ENCODE peak calls at places on chromosome 18, in four cellular contexts. C is thyroid gland, Y is GM20000, O is foreskin fibroblast. L is an unnamed sample.

GRCh38 chr18:52228158-52228557 is 111.8 kb upstream of the DCC start:
- DNase-seq in C (no peak), Y (no peak), O (no peak), L (no peak)

GRCh38 chr18:30727849-30728248 is 314.7 kb downstream of the DSC3 start:
- DNase-seq in C (no peak), O (no peak), Y (no peak), L (no peak)

GRCh38 chr18:48828713-48829442 is 121.9 kb downstream of the SMAD7 start:
- DNase-seq in O (no peak), Y (no peak), C (no peak), L (no peak)

GRCh38 chr18:77162580-77162979 is 30.0 kb upstream of the MBP start:
- DNase-seq in Y (no peak), C (no peak), O (no peak), L (no peak)

GRCh38 chr18:32714571-32715148 is 58.2 kb downstream of the KLHL14 start:
- DNase-seq in Y (peak; percentile 48), C (peak; percentile 57), O (peak; percentile 1), L (peak; percentile 31)

GRCh38 chr18:995641-996040 is 91.0 kb downstream of the ADCYAP1 start:
- DNase-seq in C (no peak), Y (no peak), O (no peak), L (no peak)

GRCh38 chr18:1078301-1078700 is 173.6 kb downstream of the ADCYAP1 start:
- DNase-seq in Y (no peak), O (no peak), C (no peak), L (no peak)

GRCh38 chr18:11909597-11910026 is 1.5 kb upstream of the MPPE1 start:
- DNase-seq in O (peak; percentile 7), C (no peak), Y (peak; percentile 44), L (no peak)

GRCh38 chr18:48859311-48860275 is 91.2 kb downstream of the SMAD7 start:
- DNase-seq in O (no peak), Y (no peak), C (no peak), L (no peak)

GRCh38 chr18:62607302-62607701 is 84.5 kb downstream of the ZCCHC2 start:
- DNase-seq in Y (no peak), O (no peak), C (no peak), L (no peak)

GRCh38 chr18:2826581-2826980 is 20.2 kb upstream of the EMILIN2 start:
- DNase-seq in C (no peak), O (peak; percentile 10), Y (no peak), L (no peak)

GRCh38 chr18:42559292-42559691 is 556.2 kb downstream of the RIT2 start:
- DNase-seq in O (no peak), Y (no peak), C (no peak), L (no peak)

GRCh38 chr18:42174909-42175308 is 219.9 kb downstream of the PIK3C3 start:
- DNase-seq in O (no peak), C (no peak), Y (no peak), L (no peak)

GRCh38 chr18:59005266-59005665 is 134.4 kb upstream of the SEC11C start:
- DNase-seq in C (peak; percentile 40), Y (no peak), O (peak; percentile 56), L (no peak)

GRCh38 chr18:59200787-59201186 is 19.2 kb upstream of the GRP start:
- DNase-seq in O (no peak), C (no peak), Y (no peak), L (no peak)

GRCh38 chr18:3584897-3585460 is 135.0 kb downstream of the TGIF1 start:
- DNase-seq in Y (no peak), O (no peak), C (no peak), L (no peak)

GRCh38 chr18:36829362-36830140 is 624 bp downstream of the KIAA1328 start:
- DNase-seq in Y (no peak), C (peak; percentile 19), O (peak; percentile 12), L (no peak)

GRCh38 chr18:72720116-72720515 is 147.7 kb downstream of the NETO1 start:
- DNase-seq in C (no peak), Y (no peak), O (no peak), L (no peak)